ENCODE peak calls at places on chromosome X, in ten cellular contexts. One of them, this sample, is unnamed.

GRCh38 chrX:108245462-108245861 is 153.9 kb downstream of the ATG4A start:
- DNase-seq in left lung: no peak
- DNase-seq in left ventricle myocardium inferior: no peak
- DNase-seq in right lobe of liver: no peak
- DNase-seq in IMR-90: no peak
- DNase-seq in cardiac muscle cell: no peak
- DNase-seq in naive thymus-derived CD4-positive, alpha-beta T cell: no peak
- DNase-seq in ovary: no peak
- DNase-seq in GM23248: no peak
- DNase-seq in neuronal stem cell: no peak
- DNase-seq in this sample: no peak

GRCh38 chrX:112832481-112833095 is 8.0 kb downstream of the AMOT start:
- DNase-seq in ovary: no peak
- DNase-seq in GM23248: peak; percentile 44
- DNase-seq in IMR-90: peak; percentile 7
- DNase-seq in cardiac muscle cell: no peak
- DNase-seq in left ventricle myocardium inferior: no peak
- DNase-seq in naive thymus-derived CD4-positive, alpha-beta T cell: no peak
- DNase-seq in left lung: peak; percentile 73
- DNase-seq in neuronal stem cell: no peak
- DNase-seq in right lobe of liver: no peak
- DNase-seq in this sample: no peak

GRCh38 chrX:10045327-10046000 is 78.3 kb downstream of the CLDN34 start:
- DNase-seq in GM23248: no peak
- DNase-seq in IMR-90: no peak
- DNase-seq in ovary: peak; percentile 45
- DNase-seq in naive thymus-derived CD4-positive, alpha-beta T cell: no peak
- DNase-seq in neuronal stem cell: no peak
- DNase-seq in left ventricle myocardium inferior: peak; percentile 39
- DNase-seq in cardiac muscle cell: peak; percentile 16
- DNase-seq in left lung: no peak
- DNase-seq in right lobe of liver: no peak
- DNase-seq in this sample: no peak

GRCh38 chrX:1466971-1467561 is 14.4 kb upstream of the ASMTL start:
- DNase-seq in left ventricle myocardium inferior: no peak
- DNase-seq in IMR-90: no peak
- DNase-seq in GM23248: no peak
- DNase-seq in right lobe of liver: no peak
- DNase-seq in neuronal stem cell: no peak
- DNase-seq in cardiac muscle cell: no peak
- DNase-seq in ovary: no peak
- DNase-seq in left lung: peak; percentile 35
- DNase-seq in naive thymus-derived CD4-positive, alpha-beta T cell: peak; percentile 45
- DNase-seq in this sample: peak; percentile 44

GRCh38 chrX:107733686-107734085 is 41.9 kb downstream of the TSC22D3 start:
- DNase-seq in naive thymus-derived CD4-positive, alpha-beta T cell: no peak
- DNase-seq in left ventricle myocardium inferior: no peak
- DNase-seq in GM23248: no peak
- DNase-seq in right lobe of liver: no peak
- DNase-seq in cardiac muscle cell: no peak
- DNase-seq in neuronal stem cell: no peak
- DNase-seq in IMR-90: no peak
- DNase-seq in left lung: no peak
- DNase-seq in ovary: no peak
- DNase-seq in this sample: no peak

GRCh38 chrX:67892391-67892790 is 348.6 kb downstream of the AR start:
- DNase-seq in left ventricle myocardium inferior: no peak
- DNase-seq in right lobe of liver: no peak
- DNase-seq in left lung: no peak
- DNase-seq in ovary: no peak
- DNase-seq in neuronal stem cell: no peak
- DNase-seq in naive thymus-derived CD4-positive, alpha-beta T cell: no peak
- DNase-seq in GM23248: no peak
- DNase-seq in IMR-90: no peak
- DNase-seq in cardiac muscle cell: no peak
- DNase-seq in this sample: no peak

GRCh38 chrX:55484948-55485347 is 4.7 kb downstream of the USP51 start:
- DNase-seq in neuronal stem cell: no peak
- DNase-seq in cardiac muscle cell: no peak
- DNase-seq in left ventricle myocardium inferior: no peak
- DNase-seq in ovary: no peak
- DNase-seq in naive thymus-derived CD4-positive, alpha-beta T cell: no peak
- DNase-seq in GM23248: no peak
- DNase-seq in right lobe of liver: no peak
- DNase-seq in left lung: no peak
- DNase-seq in IMR-90: no peak
- DNase-seq in this sample: no peak

GRCh38 chrX:71164071-71164470 is 19.4 kb downstream of the NLGN3 start:
- DNase-seq in IMR-90: no peak
- DNase-seq in GM23248: no peak
- DNase-seq in left ventricle myocardium inferior: no peak
- DNase-seq in left lung: no peak
- DNase-seq in ovary: no peak
- DNase-seq in cardiac muscle cell: no peak
- DNase-seq in neuronal stem cell: no peak
- DNase-seq in right lobe of liver: no peak
- DNase-seq in naive thymus-derived CD4-positive, alpha-beta T cell: no peak
- DNase-seq in this sample: no peak

GRCh38 chrX:1537031-1537715 is at the start of gene P2RY8:
- DNase-seq in left lung: peak; percentile 76
- DNase-seq in left ventricle myocardium inferior: peak; percentile 49
- DNase-seq in cardiac muscle cell: peak; percentile 55
- DNase-seq in ovary: peak; percentile 64
- DNase-seq in right lobe of liver: peak; percentile 81
- DNase-seq in IMR-90: no peak
- DNase-seq in GM23248: peak; percentile 40
- DNase-seq in neuronal stem cell: no peak
- DNase-seq in naive thymus-derived CD4-positive, alpha-beta T cell: peak; percentile 80
- DNase-seq in this sample: peak; percentile 85

GRCh38 chrX:131854586-131854985 is 168.5 kb upstream of the STK26 start:
- DNase-seq in left ventricle myocardium inferior: no peak
- DNase-seq in right lobe of liver: no peak
- DNase-seq in GM23248: peak; percentile 34
- DNase-seq in naive thymus-derived CD4-positive, alpha-beta T cell: peak; percentile 26
- DNase-seq in IMR-90: no peak
- DNase-seq in ovary: no peak
- DNase-seq in left lung: no peak
- DNase-seq in neuronal stem cell: no peak
- DNase-seq in cardiac muscle cell: peak; percentile 13
- DNase-seq in this sample: no peak

GRCh38 chrX:136473663-136474062 is 14.1 kb upstream of the BRS3 start:
- DNase-seq in cardiac muscle cell: no peak
- DNase-seq in GM23248: no peak
- DNase-seq in right lobe of liver: no peak
- DNase-seq in IMR-90: no peak
- DNase-seq in left ventricle myocardium inferior: no peak
- DNase-seq in neuronal stem cell: no peak
- DNase-seq in left lung: no peak
- DNase-seq in ovary: no peak
- DNase-seq in naive thymus-derived CD4-positive, alpha-beta T cell: no peak
- DNase-seq in this sample: no peak

GRCh38 chrX:154658187-154658586 is 4.8 kb upstream of the CTAG2 start:
- DNase-seq in neuronal stem cell: no peak
- DNase-seq in left ventricle myocardium inferior: no peak
- DNase-seq in IMR-90: no peak
- DNase-seq in cardiac muscle cell: no peak
- DNase-seq in GM23248: no peak
- DNase-seq in ovary: no peak
- DNase-seq in right lobe of liver: no peak
- DNase-seq in naive thymus-derived CD4-positive, alpha-beta T cell: no peak
- DNase-seq in left lung: no peak
- DNase-seq in this sample: no peak

DNA sequence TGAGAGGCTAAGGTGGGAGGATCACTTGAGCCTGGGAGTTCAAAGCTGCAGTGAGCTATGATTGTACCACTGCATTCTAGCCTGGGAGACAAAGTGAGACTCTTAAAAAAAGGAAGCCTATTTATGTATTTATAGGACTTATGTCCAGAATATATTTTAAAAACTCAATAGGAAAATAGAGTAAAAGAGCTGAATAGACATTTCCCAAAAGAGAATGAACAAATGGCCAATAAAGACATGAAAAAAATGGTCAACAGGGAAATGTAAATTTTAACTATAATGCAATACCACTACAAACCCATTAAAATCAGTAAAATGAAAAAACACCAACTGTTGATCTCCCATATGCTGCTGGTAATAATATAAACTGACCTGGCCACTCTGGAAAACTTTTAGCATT is 115.0 kb downstream of the HUWE1 start:
- DNase-seq in left lung: no peak
- DNase-seq in right lobe of liver: no peak
- DNase-seq in left ventricle myocardium inferior: no peak
- DNase-seq in cardiac muscle cell: no peak
- DNase-seq in neuronal stem cell: no peak
- DNase-seq in GM23248: no peak
- DNase-seq in IMR-90: no peak
- DNase-seq in ovary: no peak
- DNase-seq in naive thymus-derived CD4-positive, alpha-beta T cell: no peak
- DNase-seq in this sample: no peak
- H3K36me3 ChIP-seq in left lung: peaks cover 96% of the 10 kb centered on the region
- H3K36me3 ChIP-seq in right lobe of liver: peaks cover 82% of the 10 kb centered on the region
- H3K36me3 ChIP-seq in left ventricle myocardium inferior: peaks cover 78% of the 10 kb centered on the region
- H3K36me3 ChIP-seq in cardiac muscle cell: peaks cover 70% of the 10 kb centered on the region
- H3K36me3 ChIP-seq in neuronal stem cell: peaks cover 26% of the 10 kb centered on the region
- H3K36me3 ChIP-seq in GM23248: peaks cover 59% of the 10 kb centered on the region
- H3K36me3 ChIP-seq in IMR-90: peaks cover 29% of the 10 kb centered on the region
- H3K36me3 ChIP-seq in ovary: no peaks in the 10 kb centered on the region
- H3K36me3 ChIP-seq in naive thymus-derived CD4-positive, alpha-beta T cell: peaks cover 75% of the 10 kb centered on the region
- H3K36me3 ChIP-seq in this sample: peaks cover 94% of the 10 kb centered on the region

GRCh38 chrX:40530471-40530870 is 50.3 kb upstream of the ATP6AP2 start:
- DNase-seq in neuronal stem cell: no peak
- DNase-seq in left ventricle myocardium inferior: no peak
- DNase-seq in right lobe of liver: no peak
- DNase-seq in ovary: no peak
- DNase-seq in cardiac muscle cell: no peak
- DNase-seq in GM23248: no peak
- DNase-seq in IMR-90: no peak
- DNase-seq in naive thymus-derived CD4-positive, alpha-beta T cell: no peak
- DNase-seq in left lung: no peak
- DNase-seq in this sample: no peak
- H3K36me3 ChIP-seq in neuronal stem cell: no peaks in the 10 kb centered on the region
- H3K36me3 ChIP-seq in left ventricle myocardium inferior: no peaks in the 10 kb centered on the region
- H3K36me3 ChIP-seq in right lobe of liver: no peaks in the 10 kb centered on the region
- H3K36me3 ChIP-seq in ovary: no peaks in the 10 kb centered on the region
- H3K36me3 ChIP-seq in cardiac muscle cell: no peaks in the 10 kb centered on the region
- H3K36me3 ChIP-seq in GM23248: no peaks in the 10 kb centered on the region
- H3K36me3 ChIP-seq in IMR-90: no peaks in the 10 kb centered on the region
- H3K36me3 ChIP-seq in naive thymus-derived CD4-positive, alpha-beta T cell: no peaks in the 10 kb centered on the region
- H3K36me3 ChIP-seq in left lung: no peaks in the 10 kb centered on the region
- H3K36me3 ChIP-seq in this sample: no peaks in the 10 kb centered on the region

GRCh38 chrX:39998636-39999406 is 98.9 kb downstream of the BCOR start:
- DNase-seq in right lobe of liver: no peak
- DNase-seq in left lung: no peak
- DNase-seq in cardiac muscle cell: no peak
- DNase-seq in ovary: no peak
- DNase-seq in naive thymus-derived CD4-positive, alpha-beta T cell: no peak
- DNase-seq in neuronal stem cell: no peak
- DNase-seq in IMR-90: no peak
- DNase-seq in left ventricle myocardium inferior: no peak
- DNase-seq in GM23248: no peak
- DNase-seq in this sample: no peak
- H3K36me3 ChIP-seq in right lobe of liver: no peaks in the 10 kb centered on the region
- H3K36me3 ChIP-seq in left lung: no peaks in the 10 kb centered on the region
- H3K36me3 ChIP-seq in cardiac muscle cell: no peaks in the 10 kb centered on the region
- H3K36me3 ChIP-seq in ovary: no peaks in the 10 kb centered on the region
- H3K36me3 ChIP-seq in naive thymus-derived CD4-positive, alpha-beta T cell: no peaks in the 10 kb centered on the region
- H3K36me3 ChIP-seq in neuronal stem cell: no peaks in the 10 kb centered on the region
- H3K36me3 ChIP-seq in IMR-90: no peaks in the 10 kb centered on the region
- H3K36me3 ChIP-seq in left ventricle myocardium inferior: no peaks in the 10 kb centered on the region
- H3K36me3 ChIP-seq in GM23248: no peaks in the 10 kb centered on the region
- H3K36me3 ChIP-seq in this sample: no peaks in the 10 kb centered on the region

DNA sequence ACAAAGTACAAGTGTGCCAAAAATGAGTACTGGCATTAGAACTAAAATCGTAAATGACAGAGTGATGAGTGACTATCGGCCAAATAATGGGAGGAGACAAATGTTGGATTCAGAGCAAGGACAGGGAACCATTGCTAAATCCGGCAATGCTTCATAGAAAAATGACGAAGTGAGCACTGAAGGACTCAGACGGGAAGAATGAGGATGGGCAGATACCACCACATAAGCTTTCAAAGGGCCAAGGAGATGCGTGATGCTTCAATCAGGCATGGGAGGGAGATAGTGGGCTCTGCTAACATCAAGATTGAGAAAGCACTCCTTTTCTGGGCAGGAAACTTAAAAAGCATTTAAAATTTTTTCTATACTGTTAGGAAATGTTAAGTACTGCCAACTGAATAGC is 21.6 kb downstream of the RBBP7 start:
- DNase-seq in IMR-90: no peak
- DNase-seq in GM23248: peak; percentile 86
- DNase-seq in left ventricle myocardium inferior: no peak
- DNase-seq in naive thymus-derived CD4-positive, alpha-beta T cell: no peak
- DNase-seq in left lung: no peak
- DNase-seq in cardiac muscle cell: no peak
- DNase-seq in neuronal stem cell: no peak
- DNase-seq in right lobe of liver: no peak
- DNase-seq in ovary: no peak
- DNase-seq in this sample: no peak
- H3K36me3 ChIP-seq in IMR-90: peaks cover 19% of the 10 kb centered on the region
- H3K36me3 ChIP-seq in GM23248: peaks cover 10% of the 10 kb centered on the region
- H3K36me3 ChIP-seq in left ventricle myocardium inferior: peaks cover 50% of the 10 kb centered on the region
- H3K36me3 ChIP-seq in naive thymus-derived CD4-positive, alpha-beta T cell: peaks cover 50% of the 10 kb centered on the region
- H3K36me3 ChIP-seq in left lung: peaks cover 46% of the 10 kb centered on the region
- H3K36me3 ChIP-seq in cardiac muscle cell: peaks cover 81% of the 10 kb centered on the region
- H3K36me3 ChIP-seq in neuronal stem cell: peaks cover 15% of the 10 kb centered on the region
- H3K36me3 ChIP-seq in right lobe of liver: peaks cover 24% of the 10 kb centered on the region
- H3K36me3 ChIP-seq in ovary: no peaks in the 10 kb centered on the region
- H3K36me3 ChIP-seq in this sample: peaks cover 88% of the 10 kb centered on the region

This sample was measured in DND-41.